ENCODE peak calls at places on chromosomes 1 and 21, in eight cellular contexts. One of them, this sample, is unnamed.

GRCh38 chr1:55474168-55474786 is 259.1 kb upstream of the USP24 start:
- DNase-seq in prostate gland: no peak
- DNase-seq in endothelial cell of umbilical vein: peak; percentile 51
- DNase-seq in body of pancreas: no peak
- DNase-seq in HCT116: no peak
- DNase-seq in adrenal gland: no peak
- DNase-seq in uterus: no peak
- DNase-seq in stomach: no peak
- DNase-seq in this sample: no peak

GRCh38 chr1:6118415-6118814 is 61.7 kb downstream of the CHD5 start:
- DNase-seq in uterus: no peak
- DNase-seq in HCT116: no peak
- DNase-seq in body of pancreas: no peak
- DNase-seq in prostate gland: no peak
- DNase-seq in stomach: no peak
- DNase-seq in adrenal gland: no peak
- DNase-seq in endothelial cell of umbilical vein: no peak
- DNase-seq in this sample: no peak

GRCh38 chr1:54627181-54627580 is 3.9 kb upstream of the FAM151A start:
- DNase-seq in uterus: no peak
- DNase-seq in endothelial cell of umbilical vein: no peak
- DNase-seq in stomach: no peak
- DNase-seq in prostate gland: no peak
- DNase-seq in HCT116: no peak
- DNase-seq in body of pancreas: no peak
- DNase-seq in adrenal gland: no peak
- DNase-seq in this sample: no peak

GRCh38 chr1:119414950-119415349 is at the start of gene HSD3B2:
- DNase-seq in HCT116: no peak
- DNase-seq in endothelial cell of umbilical vein: no peak
- DNase-seq in prostate gland: no peak
- DNase-seq in stomach: no peak
- DNase-seq in uterus: no peak
- DNase-seq in adrenal gland: no peak
- DNase-seq in body of pancreas: no peak
- DNase-seq in this sample: no peak

GRCh38 chr1:185739967-185740366 is 5.8 kb downstream of the HMCN1 start:
- DNase-seq in stomach: no peak
- DNase-seq in HCT116: no peak
- DNase-seq in prostate gland: no peak
- DNase-seq in uterus: no peak
- DNase-seq in body of pancreas: no peak
- DNase-seq in adrenal gland: no peak
- DNase-seq in endothelial cell of umbilical vein: peak; percentile 16
- DNase-seq in this sample: no peak

GRCh38 chr1:5803851-5804250 is 188.4 kb downstream of the NPHP4 start:
- DNase-seq in body of pancreas: no peak
- DNase-seq in uterus: no peak
- DNase-seq in stomach: no peak
- DNase-seq in adrenal gland: no peak
- DNase-seq in prostate gland: no peak
- DNase-seq in HCT116: no peak
- DNase-seq in endothelial cell of umbilical vein: no peak
- DNase-seq in this sample: no peak

GRCh38 chr1:65253800-65254319 is 55.5 kb upstream of the DNAJC6 start:
- DNase-seq in body of pancreas: no peak
- DNase-seq in stomach: no peak
- DNase-seq in adrenal gland: no peak
- DNase-seq in HCT116: peak; percentile 8
- DNase-seq in prostate gland: no peak
- DNase-seq in uterus: no peak
- DNase-seq in endothelial cell of umbilical vein: peak; percentile 11
- DNase-seq in this sample: no peak

GRCh38 chr1:186987065-186987464 is 158.3 kb downstream of the PLA2G4A start:
- DNase-seq in body of pancreas: no peak
- DNase-seq in HCT116: no peak
- DNase-seq in prostate gland: no peak
- DNase-seq in uterus: no peak
- DNase-seq in adrenal gland: no peak
- DNase-seq in stomach: no peak
- DNase-seq in endothelial cell of umbilical vein: no peak
- DNase-seq in this sample: no peak

GRCh38 chr21:34613679-34614442 is 1.1 kb downstream of the RCAN1 start:
- DNase-seq in uterus: no peak
- DNase-seq in endothelial cell of umbilical vein: peak; percentile 18
- DNase-seq in adrenal gland: peak; percentile 28
- DNase-seq in prostate gland: peak; percentile 7
- DNase-seq in stomach: no peak
- DNase-seq in HCT116: no peak
- DNase-seq in body of pancreas: no peak
- DNase-seq in this sample: no peak

GRCh38 chr21:17708541-17709265 is 96.0 kb upstream of the BTG3 start:
- DNase-seq in endothelial cell of umbilical vein: no peak
- DNase-seq in adrenal gland: no peak
- DNase-seq in stomach: no peak
- DNase-seq in prostate gland: no peak
- DNase-seq in uterus: no peak
- DNase-seq in HCT116: no peak
- DNase-seq in body of pancreas: no peak
- DNase-seq in this sample: no peak

GRCh38 chr1:40712405-40712944 is 21.0 kb downstream of the NFYC start:
- DNase-seq in body of pancreas: peak; percentile 32
- DNase-seq in adrenal gland: peak; percentile 45
- DNase-seq in prostate gland: no peak
- DNase-seq in uterus: no peak
- DNase-seq in stomach: peak; percentile 55
- DNase-seq in HCT116: no peak
- DNase-seq in endothelial cell of umbilical vein: no peak
- DNase-seq in this sample: no peak

GRCh38 chr1:176843352-176844297 is 320.9 kb downstream of the ASTN1 start:
- DNase-seq in uterus: peak; percentile 52
- DNase-seq in adrenal gland: peak; percentile 39
- DNase-seq in prostate gland: no peak
- DNase-seq in HCT116: peak; percentile 7
- DNase-seq in body of pancreas: peak; percentile 18
- DNase-seq in stomach: no peak
- DNase-seq in endothelial cell of umbilical vein: no peak
- DNase-seq in this sample: no peak

GRCh38 chr1:28190996-28191645 is 14.6 kb upstream of the PTAFR start:
- DNase-seq in HCT116: no peak
- DNase-seq in prostate gland: no peak
- DNase-seq in adrenal gland: no peak
- DNase-seq in uterus: no peak
- DNase-seq in endothelial cell of umbilical vein: peak; percentile 24
- DNase-seq in stomach: no peak
- DNase-seq in body of pancreas: no peak
- DNase-seq in this sample: no peak

GRCh38 chr1:233326995-233327937 is at the start of gene MAP3K21:
- DNase-seq in adrenal gland: peak; percentile 96
- DNase-seq in stomach: peak; percentile 98
- DNase-seq in prostate gland: peak; percentile 95
- DNase-seq in uterus: peak; percentile 60
- DNase-seq in HCT116: peak; percentile 95
- DNase-seq in endothelial cell of umbilical vein: peak; percentile 17
- DNase-seq in body of pancreas: peak; percentile 99
- DNase-seq in this sample: peak; percentile 91

GRCh38 chr1:98323396-98323795 is 338.1 kb upstream of the SNX7 start:
- DNase-seq in endothelial cell of umbilical vein: peak; percentile 76
- DNase-seq in stomach: no peak
- DNase-seq in adrenal gland: peak; percentile 21
- DNase-seq in prostate gland: no peak
- DNase-seq in body of pancreas: no peak
- DNase-seq in HCT116: peak; percentile 39
- DNase-seq in uterus: no peak
- DNase-seq in this sample: no peak

GRCh38 chr21:43012596-43012995 is 38.2 kb downstream of the PKNOX1 start:
- DNase-seq in endothelial cell of umbilical vein: no peak
- DNase-seq in body of pancreas: no peak
- DNase-seq in uterus: no peak
- DNase-seq in prostate gland: no peak
- DNase-seq in adrenal gland: no peak
- DNase-seq in stomach: no peak
- DNase-seq in HCT116: no peak
- DNase-seq in this sample: no peak

GRCh38 chr1:241079018-241079417 is 278.0 kb downstream of the RGS7 start:
- DNase-seq in HCT116: no peak
- DNase-seq in endothelial cell of umbilical vein: no peak
- DNase-seq in body of pancreas: no peak
- DNase-seq in adrenal gland: no peak
- DNase-seq in uterus: no peak
- DNase-seq in stomach: no peak
- DNase-seq in prostate gland: no peak
- DNase-seq in this sample: no peak

GRCh38 chr1:1150100-1150499 is 23.6 kb upstream of the TTLL10 start:
- DNase-seq in adrenal gland: no peak
- DNase-seq in HCT116: no peak
- DNase-seq in prostate gland: no peak
- DNase-seq in stomach: peak; percentile 70
- DNase-seq in body of pancreas: no peak
- DNase-seq in uterus: no peak
- DNase-seq in endothelial cell of umbilical vein: no peak
- DNase-seq in this sample: no peak

GRCh38 chr1:65719391-65719790 is 73.3 kb upstream of the PDE4B start:
- DNase-seq in HCT116: no peak
- DNase-seq in adrenal gland: no peak
- DNase-seq in uterus: no peak
- DNase-seq in body of pancreas: no peak
- DNase-seq in endothelial cell of umbilical vein: no peak
- DNase-seq in prostate gland: no peak
- DNase-seq in stomach: no peak
- DNase-seq in this sample: no peak

GRCh38 chr1:227790868-227791267 is 24.6 kb upstream of the PRSS38 start:
- DNase-seq in endothelial cell of umbilical vein: no peak
- DNase-seq in prostate gland: no peak
- DNase-seq in stomach: no peak
- DNase-seq in adrenal gland: no peak
- DNase-seq in body of pancreas: no peak
- DNase-seq in HCT116: no peak
- DNase-seq in uterus: no peak
- DNase-seq in this sample: no peak

GRCh38 chr1:31771891-31772668 is 7.9 kb upstream of the ADGRB2 start:
- DNase-seq in stomach: no peak
- DNase-seq in endothelial cell of umbilical vein: no peak
- DNase-seq in uterus: no peak
- DNase-seq in adrenal gland: no peak
- DNase-seq in body of pancreas: no peak
- DNase-seq in HCT116: no peak
- DNase-seq in prostate gland: no peak
- DNase-seq in this sample: no peak

GRCh38 chr1:221794079-221794670 is 52.3 kb upstream of the DUSP10 start:
- DNase-seq in stomach: no peak
- DNase-seq in HCT116: no peak
- DNase-seq in prostate gland: no peak
- DNase-seq in adrenal gland: no peak
- DNase-seq in body of pancreas: no peak
- DNase-seq in uterus: no peak
- DNase-seq in endothelial cell of umbilical vein: no peak
- DNase-seq in this sample: no peak

GRCh38 chr1:172394167-172394751 is 26.2 kb upstream of the C1orf105 start:
- DNase-seq in body of pancreas: no peak
- DNase-seq in HCT116: no peak
- DNase-seq in adrenal gland: peak; percentile 31
- DNase-seq in endothelial cell of umbilical vein: no peak
- DNase-seq in stomach: peak; percentile 27
- DNase-seq in prostate gland: no peak
- DNase-seq in uterus: no peak
- DNase-seq in this sample: no peak

GRCh38 chr1:2197732-2198165 is 3.2 kb upstream of the FAAP20 start:
- DNase-seq in endothelial cell of umbilical vein: no peak
- DNase-seq in HCT116: no peak
- DNase-seq in stomach: no peak
- DNase-seq in uterus: no peak
- DNase-seq in prostate gland: no peak
- DNase-seq in body of pancreas: no peak
- DNase-seq in adrenal gland: no peak
- DNase-seq in this sample: no peak
- H3K4me1 ChIP-seq in endothelial cell of umbilical vein: peaks cover 15% of the 10 kb centered on the region
- H3K4me1 ChIP-seq in HCT116: peaks cover 31% of the 10 kb centered on the region
- H3K4me1 ChIP-seq in stomach: peaks cover 64% of the 10 kb centered on the region
- H3K4me1 ChIP-seq in uterus: peaks cover 19% of the 10 kb centered on the region
- H3K4me1 ChIP-seq in prostate gland: peaks cover 9% of the 10 kb centered on the region
- H3K4me1 ChIP-seq in body of pancreas: peaks cover 50% of the 10 kb centered on the region
- H3K4me1 ChIP-seq in adrenal gland: no peaks in the 10 kb centered on the region
- H3K4me1 ChIP-seq in this sample: peaks cover 3% of the 10 kb centered on the region

GRCh38 chr1:117682372-117682771 is 76.5 kb downstream of the TENT5C start:
- DNase-seq in endothelial cell of umbilical vein: no peak
- DNase-seq in body of pancreas: no peak
- DNase-seq in stomach: no peak
- DNase-seq in adrenal gland: no peak
- DNase-seq in prostate gland: no peak
- DNase-seq in HCT116: no peak
- DNase-seq in uterus: no peak
- DNase-seq in this sample: no peak

GRCh38 chr1:117690230-117690629 is 84.4 kb downstream of the TENT5C start:
- DNase-seq in prostate gland: no peak
- DNase-seq in HCT116: no peak
- DNase-seq in endothelial cell of umbilical vein: no peak
- DNase-seq in adrenal gland: no peak
- DNase-seq in stomach: no peak
- DNase-seq in body of pancreas: no peak
- DNase-seq in uterus: no peak
- DNase-seq in this sample: no peak

GRCh38 chr1:117685936-117686806 is 80.3 kb downstream of the TENT5C start:
- DNase-seq in adrenal gland: no peak
- DNase-seq in stomach: no peak
- DNase-seq in endothelial cell of umbilical vein: no peak
- DNase-seq in prostate gland: no peak
- DNase-seq in body of pancreas: no peak
- DNase-seq in uterus: no peak
- DNase-seq in HCT116: no peak
- DNase-seq in this sample: no peak

GRCh38 chr1:117683571-117684285 is 77.9 kb downstream of the TENT5C start:
- DNase-seq in stomach: no peak
- DNase-seq in adrenal gland: no peak
- DNase-seq in body of pancreas: no peak
- DNase-seq in endothelial cell of umbilical vein: no peak
- DNase-seq in uterus: no peak
- DNase-seq in HCT116: no peak
- DNase-seq in prostate gland: no peak
- DNase-seq in this sample: no peak

GRCh38 chr1:117686907-117687306 is 81.1 kb downstream of the TENT5C start:
- DNase-seq in body of pancreas: no peak
- DNase-seq in adrenal gland: peak; percentile 75
- DNase-seq in stomach: no peak
- DNase-seq in HCT116: no peak
- DNase-seq in uterus: no peak
- DNase-seq in prostate gland: no peak
- DNase-seq in endothelial cell of umbilical vein: peak; percentile 87
- DNase-seq in this sample: no peak
- TF ChIP-seq POLR2A in body of pancreas: no peak
- TF ChIP-seq POLR2A in adrenal gland: no peak
- TF ChIP-seq POLR2A in stomach: no peak
- TF ChIP-seq POLR2A in HCT116: no peak
- TF ChIP-seq POLR2A in uterus: no peak
- TF ChIP-seq POLR2A in prostate gland: no peak
- TF ChIP-seq POLR2A in endothelial cell of umbilical vein: no peak
- TF ChIP-seq POLR2A in this sample: no peak

GRCh38 chr1:151562661-151563060 is 22.6 kb downstream of the TUFT1 start:
- DNase-seq in endothelial cell of umbilical vein: no peak
- DNase-seq in stomach: no peak
- DNase-seq in adrenal gland: no peak
- DNase-seq in uterus: no peak
- DNase-seq in prostate gland: no peak
- DNase-seq in body of pancreas: no peak
- DNase-seq in HCT116: no peak
- DNase-seq in this sample: no peak
- H3K27ac ChIP-seq in endothelial cell of umbilical vein: no peak overlapping the region
- H3K27ac ChIP-seq in stomach: no peak overlapping the region
- H3K27ac ChIP-seq in adrenal gland: no peak overlapping the region
- H3K27ac ChIP-seq in uterus: no peak overlapping the region
- H3K27ac ChIP-seq in prostate gland: no peak overlapping the region
- H3K27ac ChIP-seq in body of pancreas: no peak overlapping the region
- H3K27ac ChIP-seq in HCT116: no peak overlapping the region
- H3K27ac ChIP-seq in this sample: no peak overlapping the region

GRCh38 chr21:41560701-41561158 is 52.8 kb upstream of the TMPRSS2 start:
- DNase-seq in prostate gland: no peak
- DNase-seq in adrenal gland: no peak
- DNase-seq in HCT116: no peak
- DNase-seq in endothelial cell of umbilical vein: no peak
- DNase-seq in body of pancreas: no peak
- DNase-seq in stomach: peak; percentile 52
- DNase-seq in uterus: no peak
- DNase-seq in this sample: no peak
- H3K4me1 ChIP-seq in prostate gland: no peaks in the 10 kb centered on the region
- H3K4me1 ChIP-seq in adrenal gland: no peaks in the 10 kb centered on the region
- H3K4me1 ChIP-seq in HCT116: no peaks in the 10 kb centered on the region
- H3K4me1 ChIP-seq in endothelial cell of umbilical vein: no peaks in the 10 kb centered on the region
- H3K4me1 ChIP-seq in body of pancreas: peaks cover 19% of the 10 kb centered on the region
- H3K4me1 ChIP-seq in stomach: peaks cover 45% of the 10 kb centered on the region
- H3K4me1 ChIP-seq in uterus: no peaks in the 10 kb centered on the region
- H3K4me1 ChIP-seq in this sample: no peaks in the 10 kb centered on the region